ENCODE peak calls at places on chromosomes 1 and 21, in seven cellular contexts. R is IMR-90, I is brain microvascular endothelial cell, A is lower lobe of right lung, N is MM.1S, J is left ventricle myocardium inferior, P is breast epithelium. Y is an unnamed sample.
A peak's percentile ranks its signal among the peaks of the same experiment; 100 is the strongest.

GRCh38 chr1:38558055-38558454 is 301.5 kb downstream of the RRAGC start:
- DNase-seq in R (no peak), I (no peak), A (no peak), N (no peak), J (no peak), P (no peak), Y (no peak)

GRCh38 chr1:6148497-6149241 is 31.5 kb downstream of the CHD5 start:
- DNase-seq in R (no peak), I (peak; percentile 22), A (peak; percentile 71), N (no peak), J (peak; percentile 35), P (no peak), Y (peak; percentile 54)

GRCh38 chr1:245604979-245605378 is 450.2 kb downstream of the KIF26B start:
- DNase-seq in R (peak; percentile 16), I (no peak), A (no peak), N (no peak), J (no peak), P (no peak), Y (no peak)

GRCh38 chr1:21926814-21927530 is 10.1 kb downstream of the HSPG2 start:
- DNase-seq in R (peak; percentile 82), I (no peak), A (no peak), N (no peak), J (peak; percentile 79), P (no peak), Y (no peak)

GRCh38 chr1:233304489-233305102 is 9.1 kb upstream of the PCNX2 start:
- DNase-seq in R (peak; percentile 30), I (peak; percentile 12), A (no peak), N (peak; percentile 68), J (no peak), P (no peak), Y (no peak)

GRCh38 chr1:156559797-156560112 is 12.6 kb downstream of the IQGAP3 start:
- DNase-seq in R (no peak), I (no peak), A (no peak), N (no peak), J (no peak), P (no peak), Y (no peak)

GRCh38 chr1:26820784-26821269 is 5.7 kb upstream of the ZDHHC18 start:
- DNase-seq in R (no peak), I (no peak), A (no peak), N (peak; percentile 72), J (no peak), P (no peak), Y (no peak)

GRCh38 chr1:59997479-59997878 is 70.9 kb upstream of the CYP2J2 start:
- DNase-seq in R (no peak), I (no peak), A (no peak), N (no peak), J (no peak), P (no peak), Y (no peak)

GRCh38 chr1:206590025-206590834 is 22.0 kb downstream of the EIF2D start:
- DNase-seq in R (peak; percentile 80), I (peak; percentile 64), A (no peak), N (no peak), J (no peak), P (no peak), Y (no peak)

GRCh38 chr1:206066479-206067171 is 13.7 kb downstream of the RHEX start:
- DNase-seq in R (no peak), I (no peak), A (no peak), N (peak; percentile 87), J (no peak), P (no peak), Y (no peak)

GRCh38 chr1:234600418-234601216 is 9.4 kb downstream of the IRF2BP2 start:
- DNase-seq in R (no peak), I (no peak), A (no peak), N (peak; percentile 80), J (peak; percentile 59), P (no peak), Y (peak; percentile 58)

GRCh38 chr1:156961709-156962108 is 41.3 kb downstream of the LRRC71 start:
- DNase-seq in R (no peak), I (no peak), A (no peak), N (peak; percentile 47), J (no peak), P (no peak), Y (no peak)

GRCh38 chr1:60903591-60903990 is 178.8 kb upstream of the NFIA start:
- DNase-seq in R (no peak), I (no peak), A (no peak), N (no peak), J (peak; percentile 73), P (no peak), Y (peak; percentile 38)

GRCh38 chr1:64182207-64182606 is 21.2 kb upstream of the UBE2U start:
- DNase-seq in R (no peak), I (no peak), A (no peak), N (no peak), J (no peak), P (no peak), Y (no peak)

GRCh38 chr21:34630536-34631143 is 15.7 kb upstream of the RCAN1 start:
- DNase-seq in R (peak; percentile 60), I (peak; percentile 32), A (no peak), N (peak; percentile 82), J (no peak), P (no peak), Y (no peak)

GRCh38 chr1:62407398-62408009 is 29.3 kb upstream of the USP1 start:
- DNase-seq in R (peak; percentile 55), I (peak; percentile 45), A (no peak), N (peak; percentile 57), J (no peak), P (no peak), Y (peak; percentile 21)

GRCh38 chr1:185934476-185935189 is 200.4 kb downstream of the HMCN1 start:
- DNase-seq in R (peak; percentile 79), I (peak; percentile 53), A (no peak), N (peak; percentile 57), J (no peak), P (no peak), Y (no peak)

DNA sequence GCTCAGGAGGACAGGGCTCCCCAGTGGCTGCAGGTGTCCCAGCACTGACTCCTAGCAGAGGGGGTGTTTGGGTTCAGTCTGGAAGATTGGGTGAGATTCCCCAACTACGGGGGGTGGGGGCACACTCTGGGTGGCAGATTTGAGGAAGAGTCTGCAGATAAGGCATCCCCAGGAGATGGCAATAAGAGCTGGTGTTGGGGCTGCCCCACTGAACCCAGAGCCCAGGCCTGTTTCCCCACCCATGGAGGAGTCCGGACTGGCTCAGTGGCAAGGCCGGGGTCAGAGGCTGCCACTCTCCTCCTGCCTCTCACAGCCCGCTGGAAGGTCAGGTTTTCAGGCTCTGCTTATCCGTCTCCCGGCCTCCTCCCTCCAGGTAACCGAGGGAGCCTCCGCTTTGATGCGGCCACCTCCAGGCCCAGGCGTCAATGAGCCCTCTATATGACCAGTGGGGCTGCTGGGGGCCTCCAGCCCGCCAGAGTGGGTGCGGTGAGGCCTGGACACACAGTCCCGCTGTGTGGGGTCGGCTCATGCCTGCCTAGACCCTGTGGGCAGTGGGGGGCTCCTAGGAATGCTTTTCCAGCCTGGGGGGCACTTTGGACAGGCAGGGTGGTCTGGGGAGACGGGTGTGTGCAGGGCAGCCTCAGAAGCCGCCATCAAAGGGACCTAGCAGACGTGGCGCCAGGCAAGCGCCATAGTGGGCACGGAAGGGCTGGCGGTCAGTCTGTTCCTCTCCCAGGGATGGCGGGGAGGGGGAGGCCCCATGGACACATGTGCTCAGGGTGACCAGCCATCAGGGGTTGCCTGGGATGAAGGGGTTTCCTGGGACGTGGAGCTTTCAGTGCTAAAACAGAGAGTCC is 28.9 kb upstream of the RUNX3 start:
- DNase-seq in R (no peak), I (no peak), A (no peak), N (no peak), J (no peak), P (no peak), Y (no peak)
- H3K27ac ChIP-seq in R (no peak overlapping the region), I (no peak overlapping the region), A (no peak overlapping the region), N (no peak overlapping the region), J (no peak overlapping the region), P (no peak overlapping the region), Y (no peak overlapping the region)

GRCh38 chr1:97551113-97551512 is 369.7 kb downstream of the DPYD start:
- DNase-seq in R (no peak), I (no peak), A (no peak), N (no peak), J (no peak), P (no peak), Y (no peak)
- TF ChIP-seq CTCF in R (no peak), I (no peak), A (no peak), N (no peak), J (no peak), P (no peak), Y (no peak)

GRCh38 chr1:54777431-54777830 is 13.1 kb upstream of the PARS2 start:
- DNase-seq in R (no peak), I (no peak), A (no peak), N (no peak), J (no peak), P (no peak), Y (no peak)

GRCh38 chr1:54772951-54773350 is 8.6 kb upstream of the PARS2 start:
- DNase-seq in R (no peak), I (no peak), A (no peak), N (no peak), J (no peak), P (no peak), Y (no peak)

GRCh38 chr1:54777011-54777410 is 12.7 kb upstream of the PARS2 start:
- DNase-seq in R (no peak), I (no peak), A (no peak), N (no peak), J (no peak), P (no peak), Y (no peak)

DNA sequence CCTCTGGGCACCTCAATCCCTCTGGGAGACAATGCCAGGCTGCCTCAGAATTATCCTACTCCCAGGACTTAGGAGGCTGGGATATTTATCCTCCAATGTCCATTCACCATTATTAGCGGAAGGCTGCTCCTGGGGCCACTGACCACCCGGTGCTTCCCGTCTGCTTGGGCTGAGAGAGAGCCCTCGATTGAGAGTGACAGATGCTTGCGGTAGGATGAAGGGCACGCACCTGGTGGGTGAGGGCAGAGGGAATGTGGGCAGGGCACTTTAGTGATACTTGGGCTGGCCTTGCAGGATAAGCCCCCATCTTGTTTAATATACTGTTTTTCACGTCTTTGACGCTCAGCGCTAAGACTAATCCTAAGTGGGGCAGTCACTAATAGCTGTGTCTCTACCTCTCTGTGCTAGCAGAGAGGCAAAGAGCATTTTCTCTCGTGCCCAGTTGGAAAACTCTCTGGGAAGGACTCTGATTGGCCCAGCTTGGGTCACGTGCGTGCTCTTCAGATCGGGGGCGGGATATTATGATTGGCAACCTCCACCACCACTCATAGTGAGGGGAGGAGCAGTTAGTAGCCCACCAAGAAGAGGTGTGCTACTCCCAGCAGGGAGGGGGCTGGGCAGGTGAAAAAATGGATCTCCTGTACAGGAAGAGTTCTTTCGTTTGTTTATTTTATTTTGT is 10.6 kb upstream of the PARS2 start:
- DNase-seq in R (peak; percentile 25), I (peak; percentile 6), A (no peak), N (peak; percentile 34), J (no peak), P (no peak), Y (no peak)
- H3K4me3 ChIP-seq in R (no peak overlapping the region), I (no peak overlapping the region), A (no peak overlapping the region), N (no peak overlapping the region), J (no peak overlapping the region), P (no peak overlapping the region), Y (no peak overlapping the region)

DNA sequence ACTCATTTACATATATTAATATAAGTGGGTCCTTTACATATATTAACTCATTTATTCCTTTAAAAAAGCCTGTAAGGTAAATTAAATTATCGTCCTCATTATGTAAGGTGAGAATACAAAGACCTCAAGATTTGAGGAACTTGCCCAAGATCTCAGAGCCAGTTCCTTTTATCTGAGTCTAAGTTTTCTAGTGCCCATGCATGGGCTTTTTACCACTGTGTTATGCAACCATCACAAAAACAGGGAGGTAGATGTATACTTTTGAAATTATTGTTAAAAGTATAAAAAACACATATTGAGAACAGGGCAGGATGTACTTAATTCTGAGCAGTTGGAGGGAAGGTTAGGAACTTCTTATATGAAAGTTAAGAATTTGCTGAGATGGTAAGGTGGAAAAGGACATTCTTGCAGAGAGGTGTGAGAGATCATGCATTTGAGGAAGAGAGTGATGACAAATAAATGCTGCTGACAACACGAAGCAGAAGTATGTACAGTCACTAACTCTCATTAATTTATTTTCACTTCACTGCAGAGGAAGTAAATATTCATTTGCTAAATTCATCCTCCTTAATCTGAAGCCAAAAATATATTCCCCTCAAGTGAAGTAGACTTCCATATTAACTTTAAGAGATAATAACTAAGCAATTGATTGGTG is 28.9 kb upstream of the LYPLAL1 start:
- DNase-seq in R (no peak), I (no peak), A (no peak), N (no peak), J (no peak), P (no peak), Y (no peak)
- H3K27ac ChIP-seq in R (no peak overlapping the region), I (no peak overlapping the region), A (no peak overlapping the region), N (no peak overlapping the region), J (no peak overlapping the region), P (no peak overlapping the region), Y (no peak overlapping the region)